ENCODE peak calls at places on chromosomes 4 and X, in five cellular contexts. V is activated T-cell treated with anti-CD3 and anti-CD28 coated beads, Interleukin-2, amount 50 U/mL, for 72 hours; Z is mucosa of gallbladder; N is WTC11; K is stimulated activated CD8-positive, alpha-beta memory T cell treated with anti-CD3 and anti-CD28 coated beads, Interleukin-4, amount 100 ng/mL, for 48 hours. W is an unnamed sample.

GRCh38 chrX:72297953-72298730 is 7.6 kb downstream of the CITED1 start:
- DNase-seq in V (no peak), Z (no peak), N (peak; percentile 33), K (no peak), W (no peak)

GRCh38 chr4:75849459-75849858 is 52.8 kb downstream of the PPEF2 start:
- DNase-seq in V (no peak), Z (no peak), N (peak; percentile 25), K (no peak), W (no peak)

GRCh38 chrX:44035576-44035975 is 62.4 kb upstream of the NDP start:
- DNase-seq in V (no peak), Z (no peak), N (no peak), K (no peak), W (no peak)

GRCh38 chrX:70096052-70096451 is 33.8 kb downstream of the OTUD6A start:
- DNase-seq in V (no peak), Z (no peak), N (peak; percentile 21), K (no peak), W (peak; percentile 8)

GRCh38 chr4:134201216-134202098 is at the start of gene PABPC4L:
- DNase-seq in V (no peak), Z (no peak), N (peak; percentile 59), K (no peak), W (peak; percentile 46)

GRCh38 chr4:25578431-25578830 is 77.2 kb upstream of the SLC34A2 start:
- DNase-seq in V (no peak), Z (no peak), N (no peak), K (no peak), W (no peak)

GRCh38 chr4:66252291-66252690 is 582.0 kb upstream of the EPHA5 start:
- DNase-seq in V (no peak), Z (no peak), N (no peak), K (no peak), W (no peak)

GRCh38 chrX:85112270-85112669 is 108.6 kb downstream of the APOOL start:
- DNase-seq in V (no peak), Z (no peak), N (no peak), K (no peak), W (no peak)

GRCh38 chr4:115923152-115923551 is 809.7 kb upstream of the NDST4 start:
- DNase-seq in V (no peak), Z (no peak), N (no peak), K (no peak), W (no peak)

GRCh38 chr4:119116925-119117900 is 18.4 kb upstream of the MYOZ2 start:
- DNase-seq in V (no peak), Z (no peak), N (no peak), K (no peak), W (no peak)

GRCh38 chr4:108425988-108426387 is 194.4 kb upstream of the RPL34 start:
- DNase-seq in V (no peak), Z (no peak), N (no peak), K (no peak), W (no peak)

GRCh38 chrX:84907324-84907946 is 96.2 kb upstream of the APOOL start:
- DNase-seq in V (no peak), Z (no peak), N (no peak), K (no peak), W (peak; percentile 0)

GRCh38 chr4:93334003-93334402 is 494.6 kb upstream of the ATOH1 start:
- DNase-seq in V (no peak), Z (no peak), N (no peak), K (no peak), W (no peak)

GRCh38 chr4:84565951-84566350 is 17.0 kb upstream of the CDS1 start:
- DNase-seq in V (no peak), Z (no peak), N (peak; percentile 66), K (no peak), W (no peak)

GRCh38 chr4:177214935-177215334 is 94.7 kb upstream of the NEIL3 start:
- DNase-seq in V (peak; percentile 9), Z (no peak), N (no peak), K (peak; percentile 61), W (no peak)

GRCh38 chr4:19623866-19624265 is 627.8 kb upstream of the SLIT2 start:
- DNase-seq in V (no peak), Z (no peak), N (no peak), K (no peak), W (no peak)

W was measured in RWPE1.